ENCODE peak calls at places on chromosomes 12 and 14, in seven cellular contexts. M is IMR-90, T is mesendoderm, Z is mesenchymal stem cell, G is neuronal stem cell, Q is H9, V is H1. F is an unnamed sample.

GRCh38 chr12:4867384-4867783 is 42.3 kb upstream of the KCNA1 start:
- DNase-seq in M (no peak), T (no peak), Z (no peak), G (no peak), Q (no peak), V (no peak), F (no peak)

GRCh38 chr12:21773263-21773741 is 1.2 kb downstream of the KCNJ8 start:
- DNase-seq in M (peak), T (peak), Z (no peak), G (no peak), Q (peak), V (peak), F (peak)

GRCh38 chr12:16350682-16351081 is 3.2 kb downstream of the MGST1 start:
- DNase-seq in M (peak), T (peak), Z (peak), G (peak), Q (no peak), V (no peak), F (peak)

GRCh38 chr12:1529862-1530591 is 64.4 kb downstream of the FBXL14 start:
- DNase-seq in M (no peak), T (no peak), Z (peak), G (no peak), Q (peak), V (no peak), F (no peak)

GRCh38 chr12:5889381-5890047 is 55.5 kb downstream of the ANO2 start:
- DNase-seq in M (no peak), T (peak), Z (no peak), G (no peak), Q (peak), V (no peak), F (no peak)

GRCh38 chr14:69882086-69882864 is 3.1 kb downstream of the SMOC1 start:
- DNase-seq in M (no peak), T (no peak), Z (no peak), G (no peak), Q (no peak), V (no peak), F (no peak)

GRCh38 chr14:57574617-57575288 is 81.1 kb upstream of the CCDC198 start:
- DNase-seq in M (no peak), T (peak), Z (no peak), G (no peak), Q (no peak), V (no peak), F (no peak)

GRCh38 chr14:33836895-33837577 is 113.8 kb downstream of the EGLN3 start:
- DNase-seq in M (no peak), T (no peak), Z (no peak), G (no peak), Q (no peak), V (no peak), F (no peak)

GRCh38 chr12:116246490-116247179 is 30.9 kb downstream of the MED13L start:
- DNase-seq in M (no peak), T (peak), Z (no peak), G (no peak), Q (peak), V (no peak), F (no peak)

GRCh38 chr14:91361236-91361811 is 56.3 kb downstream of the CCDC88C start:
- DNase-seq in M (peak), T (no peak), Z (peak), G (no peak), Q (no peak), V (no peak), F (peak)

GRCh38 chr14:58836303-58836702 is 198.5 kb downstream of the DACT1 start:
- DNase-seq in M (no peak), T (no peak), Z (no peak), G (no peak), Q (no peak), V (no peak), F (no peak)

GRCh38 chr12:80756875-80757274 is 40.2 kb downstream of the MYF5 start:
- DNase-seq in M (peak), T (no peak), Z (no peak), G (no peak), Q (no peak), V (no peak), F (no peak)

GRCh38 chr12:108717243-108717642 is 14.1 kb downstream of the CORO1C start:
- DNase-seq in M (no peak), T (no peak), Z (no peak), G (no peak), Q (no peak), V (no peak), F (peak)

GRCh38 chr12:10771132-10771733 is 31.2 kb downstream of the TAS2R7 start:
- DNase-seq in M (peak), T (peak), Z (peak), G (peak), Q (no peak), V (no peak), F (peak)

GRCh38 chr14:95507174-95507573 is 9.3 kb downstream of the SYNE3 start:
- DNase-seq in M (peak), T (peak), Z (peak), G (no peak), Q (no peak), V (no peak), F (peak)

GRCh38 chr12:84701041-84701440 is 211.6 kb downstream of the SLC6A15 start:
- DNase-seq in M (no peak), T (no peak), Z (no peak), G (no peak), Q (no peak), V (no peak), F (no peak)

GRCh38 chr14:55125403-55125802 is 3.6 kb upstream of the LGALS3 start:
- DNase-seq in M (no peak), T (no peak), Z (no peak), G (no peak), Q (no peak), V (no peak), F (no peak)

GRCh38 chr14:106417224-106418049 is 891.1 kb downstream of the TMEM121 start:
- DNase-seq in M (no peak), T (peak), Z (no peak), G (no peak), Q (peak), V (peak), F (peak)

GRCh38 chr14:51014086-51014485 is 69.8 kb upstream of the PYGL start:
- DNase-seq in M (peak), T (no peak), Z (no peak), G (no peak), Q (no peak), V (no peak), F (no peak)

GRCh38 chr14:23865502-23865901 is 88.1 kb upstream of the DHRS4 start:
- DNase-seq in M (no peak), T (no peak), Z (no peak), G (no peak), Q (no peak), V (no peak), F (peak)

GRCh38 chr12:112599871-112600270 is 181.1 kb downstream of the PTPN11 start:
- DNase-seq in M (no peak), T (no peak), Z (no peak), G (no peak), Q (no peak), V (no peak), F (peak)

GRCh38 chr14:59262717-59263469 is 74.4 kb downstream of the DAAM1 start:
- DNase-seq in M (no peak), T (no peak), Z (peak), G (no peak), Q (no peak), V (no peak), F (no peak)

GRCh38 chr12:3200779-3201738 is 123.9 kb downstream of the TSPAN9 start:
- DNase-seq in M (no peak), T (no peak), Z (peak), G (no peak), Q (no peak), V (no peak), F (no peak)

GRCh38 chr12:32671930-32672785 is 6.9 kb upstream of the DNM1L start:
- DNase-seq in M (peak), T (peak), Z (peak), G (peak), Q (peak), V (no peak), F (no peak)

GRCh38 chr12:69087986-69088385 is 151.4 kb upstream of the CPSF6 start:
- DNase-seq in M (no peak), T (no peak), Z (no peak), G (no peak), Q (no peak), V (no peak), F (peak)
- H4K8ac ChIP-seq in M (no peak), T (no peak), Z (no peak), G (no peak), Q (no peak), V (no peak), F (no peak)

GRCh38 chr12:9750276-9751203 is 10.2 kb downstream of the CD69 start:
- DNase-seq in M (peak), T (peak), Z (peak), G (peak), Q (peak), V (no peak), F (peak)
- H4K8ac ChIP-seq in M (no peak), T (no peak), Z (no peak), G (no peak), Q (no peak), V (no peak), F (no peak)

GRCh38 chr12:15329891-15330290 is 7.6 kb downstream of the PTPRO start:
- DNase-seq in M (no peak), T (peak), Z (no peak), G (no peak), Q (no peak), V (no peak), F (no peak)
- H4K8ac ChIP-seq in M (no peak), T (no peak), Z (no peak), G (no peak), Q (no peak), V (no peak), F (no peak)

GRCh38 chr14:99702115-99702514 is 18.0 kb downstream of the CYP46A1 start:
- DNase-seq in M (no peak), T (no peak), Z (no peak), G (no peak), Q (no peak), V (no peak), F (no peak)
- H4K8ac ChIP-seq in M (no peak), T (no peak), Z (no peak), G (no peak), Q (no peak), V (no peak), F (no peak)

DNA sequence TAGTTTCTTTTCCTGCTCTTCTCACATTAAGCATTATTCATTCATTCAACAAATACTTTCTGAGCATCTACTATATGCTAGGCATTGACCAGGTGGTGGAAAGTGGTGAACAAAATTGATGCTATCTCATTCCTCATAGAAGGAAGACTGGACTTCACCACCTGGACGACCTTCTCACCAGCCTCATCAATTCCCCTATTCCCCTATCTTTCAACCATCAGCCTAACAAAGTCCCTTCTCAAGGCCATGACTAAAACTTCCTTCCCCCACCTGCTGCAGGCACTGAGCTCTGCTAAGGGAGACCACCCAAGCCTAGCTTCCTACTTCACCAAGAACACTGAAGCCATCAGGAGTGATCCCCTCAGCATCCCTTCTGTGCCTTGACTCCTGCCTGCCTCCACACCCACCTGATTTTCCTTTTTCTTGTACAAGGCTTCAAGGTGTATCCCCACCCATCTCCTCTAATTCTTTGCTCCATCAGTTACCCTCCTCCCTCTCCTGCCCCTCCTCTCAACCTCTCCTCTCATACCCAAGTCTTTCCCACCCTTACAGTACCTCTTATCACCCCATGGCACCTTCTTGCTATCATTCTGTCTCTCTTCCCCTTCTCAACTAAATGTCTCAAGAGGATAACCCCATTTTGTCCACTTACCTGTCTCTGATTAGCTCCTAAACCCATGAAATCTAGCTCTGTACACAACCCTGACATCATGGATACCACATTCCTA is 19.5 kb downstream of the KRT76 start:
- DNase-seq in M (no peak), T (no peak), Z (no peak), G (no peak), Q (no peak), V (no peak), F (no peak)
- H4K8ac ChIP-seq in M (no peak), T (no peak), Z (no peak), G (no peak), Q (no peak), V (no peak), F (no peak)

GRCh38 chr14:99597911-99598600 is 6.0 kb downstream of the CCDC85C start:
- DNase-seq in M (no peak), T (no peak), Z (no peak), G (no peak), Q (no peak), V (no peak), F (no peak)
- H4K8ac ChIP-seq in M (no peak), T (no peak), Z (no peak), G (no peak), Q (no peak), V (no peak), F (no peak)